ENCODE peak calls at places on chromosome 18, in seven cellular contexts. Q is coronary artery; B is GM20000; W is NCI-H1417 treated with DMSO at 0.1 percent for 48 hours; D is GM12891; H is kidney tubule cell; C is stimulated activated CD4-positive, alpha-beta T cell treated with anti-CD3 and anti-CD28 coated beads, Interleukin-2, amount 100 ng/mL, for 24 hours. O is an unnamed sample.

GRCh38 chr18:26652501-26652900 is 104.1 kb upstream of the KCTD1 start:
- DNase-seq in Q (no peak), B (no peak), W (no peak), D (no peak), H (no peak), C (no peak), O (no peak)

GRCh38 chr18:23515911-23516546 is 12.7 kb downstream of the RMC1 start:
- DNase-seq in Q (no peak), B (peak; percentile 72), W (no peak), D (peak; percentile 47), H (peak; percentile 82), C (peak; percentile 77), O (peak; percentile 83)

GRCh38 chr18:41416044-41416443 is 539.0 kb upstream of the PIK3C3 start:
- DNase-seq in Q (no peak), B (no peak), W (no peak), D (no peak), H (no peak), C (no peak), O (no peak)

GRCh38 chr18:49277395-49278036 is 182.9 kb downstream of the DYM start:
- DNase-seq in Q (no peak), B (no peak), W (no peak), D (no peak), H (peak; percentile 48), C (no peak), O (no peak)

GRCh38 chr18:76750269-76750668 is 72.1 kb upstream of the ZNF236 start:
- DNase-seq in Q (no peak), B (no peak), W (no peak), D (no peak), H (no peak), C (no peak), O (no peak)

GRCh38 chr18:45050712-45051639 is 370.3 kb downstream of the SETBP1 start:
- DNase-seq in Q (no peak), B (no peak), W (no peak), D (no peak), H (peak; percentile 33), C (no peak), O (no peak)

GRCh38 chr18:23967321-23968089 is 47.0 kb upstream of the TTC39C start:
- DNase-seq in Q (no peak), B (no peak), W (no peak), D (no peak), H (peak; percentile 23), C (no peak), O (no peak)

GRCh38 chr18:79524181-79525078 is 128.7 kb downstream of the NFATC1 start:
- DNase-seq in Q (peak; percentile 68), B (peak; percentile 68), W (no peak), D (peak; percentile 67), H (no peak), C (peak; percentile 69), O (no peak)

GRCh38 chr18:70464343-70465114 is 175.7 kb downstream of the SOCS6 start:
- DNase-seq in Q (peak; percentile 76), B (peak; percentile 56), W (peak; percentile 69), D (peak; percentile 13), H (peak; percentile 69), C (peak; percentile 49), O (peak; percentile 87)

GRCh38 chr18:57444301-57444759 is 9.2 kb downstream of the ONECUT2 start:
- DNase-seq in Q (no peak), B (no peak), W (no peak), D (no peak), H (no peak), C (no peak), O (peak; percentile 71)

GRCh38 chr18:6648581-6648980 is 80.9 kb upstream of the ARHGAP28 start:
- DNase-seq in Q (no peak), B (no peak), W (no peak), D (no peak), H (no peak), C (no peak), O (no peak)

GRCh38 chr18:62157843-62158242 is 29.0 kb downstream of the PIGN start:
- DNase-seq in Q (no peak), B (no peak), W (no peak), D (no peak), H (no peak), C (no peak), O (peak; percentile 14)

GRCh38 chr18:44061438-44061837 is 619.2 kb upstream of the SETBP1 start:
- DNase-seq in Q (no peak), B (no peak), W (no peak), D (no peak), H (no peak), C (no peak), O (no peak)

GRCh38 chr18:64037812-64038414 is 68.0 kb downstream of the SERPINB8 start:
- DNase-seq in Q (no peak), B (peak; percentile 70), W (peak; percentile 54), D (no peak), H (peak; percentile 50), C (no peak), O (no peak)

GRCh38 chr18:47677952-47678351 is 252.5 kb downstream of the SMAD2 start:
- DNase-seq in Q (no peak), B (peak; percentile 15), W (no peak), D (no peak), H (no peak), C (no peak), O (no peak)

GRCh38 chr18:73895701-73896100 is 251.9 kb downstream of the FBXO15 start:
- DNase-seq in Q (no peak), B (no peak), W (peak; percentile 40), D (no peak), H (peak; percentile 61), C (no peak), O (no peak)

GRCh38 chr18:44135791-44136190 is 544.9 kb upstream of the SETBP1 start:
- DNase-seq in Q (no peak), B (no peak), W (no peak), D (no peak), H (no peak), C (no peak), O (no peak)

GRCh38 chr18:63951302-63951705 is 2.2 kb downstream of the HMSD start:
- DNase-seq in Q (no peak), B (peak; percentile 49), W (peak; percentile 23), D (no peak), H (peak; percentile 14), C (peak; percentile 17), O (no peak)

GRCh38 chr18:56691530-56691929 is 40.4 kb downstream of the WDR7 start:
- DNase-seq in Q (no peak), B (no peak), W (no peak), D (no peak), H (no peak), C (no peak), O (no peak)

GRCh38 chr18:49550621-49551020 is 11.2 kb upstream of the LIPG start:
- DNase-seq in Q (no peak), B (no peak), W (no peak), D (no peak), H (no peak), C (no peak), O (no peak)

GRCh38 chr18:50806208-50806616 is 13.6 kb downstream of the MRO start:
- DNase-seq in Q (no peak), B (no peak), W (no peak), D (no peak), H (no peak), C (no peak), O (no peak)

GRCh38 chr18:6633370-6633769 is 96.1 kb upstream of the ARHGAP28 start:
- DNase-seq in Q (no peak), B (no peak), W (no peak), D (no peak), H (no peak), C (no peak), O (no peak)

GRCh38 chr18:36420826-36421225 is 123.3 kb downstream of the FHOD3 start:
- DNase-seq in Q (no peak), B (no peak), W (no peak), D (no peak), H (peak; percentile 45), C (no peak), O (no peak)

GRCh38 chr18:57900906-57901305 is 97.8 kb upstream of the ATP8B1 start:
- DNase-seq in Q (no peak), B (no peak), W (no peak), D (no peak), H (no peak), C (no peak), O (no peak)

GRCh38 chr18:48445540-48445939 is 36.4 kb upstream of the ZBTB7C start:
- DNase-seq in Q (no peak), B (peak; percentile 48), W (peak; percentile 45), D (peak; percentile 41), H (peak; percentile 76), C (peak; percentile 81), O (peak; percentile 25)

GRCh38 chr18:80197490-80197889 is 49.8 kb downstream of the PARD6G start:
- DNase-seq in Q (no peak), B (no peak), W (no peak), D (no peak), H (no peak), C (no peak), O (no peak)

GRCh38 chr18:65906621-65907034 is 155.8 kb downstream of the CDH7 start:
- DNase-seq in Q (no peak), B (no peak), W (no peak), D (no peak), H (no peak), C (no peak), O (no peak)

GRCh38 chr18:13137041-13137938 is 81.3 kb upstream of the LDLRAD4 start:
- DNase-seq in Q (no peak), B (peak; percentile 79), W (no peak), D (peak; percentile 52), H (no peak), C (peak; percentile 47), O (peak; percentile 10)

GRCh38 chr18:63210531-63210930 is 109.0 kb downstream of the BCL2 start:
- DNase-seq in Q (no peak), B (no peak), W (no peak), D (no peak), H (no peak), C (no peak), O (no peak)

GRCh38 chr18:9679125-9679524 is 29.0 kb upstream of the RAB31 start:
- DNase-seq in Q (no peak), B (no peak), W (no peak), D (no peak), H (no peak), C (no peak), O (no peak)

GRCh38 chr18:34697233-34697632 is 12.9 kb upstream of the DTNA start:
- DNase-seq in Q (no peak), B (no peak), W (no peak), D (no peak), H (peak; percentile 69), C (no peak), O (no peak)

GRCh38 chr18:39946623-39947061 is 2008.4 kb upstream of the PIK3C3 start:
- DNase-seq in Q (no peak), B (no peak), W (no peak), D (no peak), H (peak; percentile 95), C (no peak), O (no peak)

O was measured in putamen.